ENCODE peak calls at places on chromosomes 11 and 22, in four cellular contexts. B is H9, F is mesenchymal stem cell, L is neuronal stem cell. Y is an unnamed sample.

GRCh38 chr11:118176400-118177134 is at the start of gene SCN2B:
- DNase-seq in B (no peak), F (no peak), L (no peak), Y (peak)

GRCh38 chr11:34050967-34051348 is 573 bp upstream of the CAPRIN1 start:
- DNase-seq in B (no peak), F (peak), L (no peak), Y (peak)

GRCh38 chr22:20009018-20009482 is 7.6 kb downstream of the ARVCF start:
- DNase-seq in B (no peak), F (no peak), L (no peak), Y (no peak)

GRCh38 chr22:36606659-36607058 is 77.7 kb upstream of the EIF3D start:
- DNase-seq in B (no peak), F (no peak), L (no peak), Y (no peak)

GRCh38 chr11:93895106-93895862 is 44.9 kb upstream of the VSTM5 start:
- DNase-seq in B (no peak), F (peak), L (peak), Y (peak)

GRCh38 chr11:60887531-60887930 is 18.9 kb downstream of the PRPF19 start:
- DNase-seq in B (peak), F (peak), L (peak), Y (peak)

GRCh38 chr22:44248926-44249325 is 63.8 kb downstream of the SHISAL1 start:
- DNase-seq in B (no peak), F (no peak), L (no peak), Y (no peak)

GRCh38 chr22:45059296-45059695 is 49.5 kb upstream of the PHF21B start:
- DNase-seq in B (no peak), F (no peak), L (no peak), Y (no peak)

GRCh38 chr22:31295831-31296230 is 3.5 kb upstream of the PIK3IP1 start:
- DNase-seq in B (no peak), F (peak), L (no peak), Y (peak)

GRCh38 chr11:1758611-1759150 is 5.0 kb downstream of the CTSD start:
- DNase-seq in B (no peak), F (no peak), L (no peak), Y (no peak)

GRCh38 chr11:469684-470667 is 19.9 kb downstream of the PTDSS2 start:
- DNase-seq in B (no peak), F (peak), L (no peak), Y (peak)

GRCh38 chr22:31123292-31123602 is 481 bp downstream of the INPP5J start:
- DNase-seq in B (no peak), F (no peak), L (no peak), Y (no peak)

GRCh38 chr11:86497310-86497709 is 122.6 kb downstream of the CCDC81 start:
- DNase-seq in B (no peak), F (no peak), L (no peak), Y (peak)

GRCh38 chr11:12182650-12183511 is 72.5 kb downstream of the MICAL2 start:
- DNase-seq in B (no peak), F (peak), L (no peak), Y (peak)

GRCh38 chr11:12185914-12186313 is 75.5 kb downstream of the MICAL2 start:
- DNase-seq in B (no peak), F (peak), L (peak), Y (peak)

GRCh38 chr11:12184696-12185095 is 74.3 kb downstream of the MICAL2 start:
- DNase-seq in B (no peak), F (peak), L (no peak), Y (peak)

GRCh38 chr11:12185106-12185690 is 74.8 kb downstream of the MICAL2 start:
- DNase-seq in B (no peak), F (no peak), L (no peak), Y (no peak)

GRCh38 chr11:12183827-12184620 is 73.6 kb downstream of the MICAL2 start:
- DNase-seq in B (no peak), F (no peak), L (no peak), Y (no peak)
- H3K4ac ChIP-seq in B (no peak), F (peak), L (no peak), Y (peak)

GRCh38 chr11:76380161-76380976 is 563 bp downstream of the THAP12 start:
- DNase-seq in B (peak), F (peak), L (peak), Y (peak)
- H3K4ac ChIP-seq in B (no peak), F (peak), L (no peak), Y (peak)

GRCh38 chr11:10405858-10406592 is 49.0 kb upstream of the AMPD3 start:
- DNase-seq in B (peak), F (peak), L (peak), Y (peak)
- H3K4ac ChIP-seq in B (no peak), F (no peak), L (no peak), Y (peak)

DNA sequence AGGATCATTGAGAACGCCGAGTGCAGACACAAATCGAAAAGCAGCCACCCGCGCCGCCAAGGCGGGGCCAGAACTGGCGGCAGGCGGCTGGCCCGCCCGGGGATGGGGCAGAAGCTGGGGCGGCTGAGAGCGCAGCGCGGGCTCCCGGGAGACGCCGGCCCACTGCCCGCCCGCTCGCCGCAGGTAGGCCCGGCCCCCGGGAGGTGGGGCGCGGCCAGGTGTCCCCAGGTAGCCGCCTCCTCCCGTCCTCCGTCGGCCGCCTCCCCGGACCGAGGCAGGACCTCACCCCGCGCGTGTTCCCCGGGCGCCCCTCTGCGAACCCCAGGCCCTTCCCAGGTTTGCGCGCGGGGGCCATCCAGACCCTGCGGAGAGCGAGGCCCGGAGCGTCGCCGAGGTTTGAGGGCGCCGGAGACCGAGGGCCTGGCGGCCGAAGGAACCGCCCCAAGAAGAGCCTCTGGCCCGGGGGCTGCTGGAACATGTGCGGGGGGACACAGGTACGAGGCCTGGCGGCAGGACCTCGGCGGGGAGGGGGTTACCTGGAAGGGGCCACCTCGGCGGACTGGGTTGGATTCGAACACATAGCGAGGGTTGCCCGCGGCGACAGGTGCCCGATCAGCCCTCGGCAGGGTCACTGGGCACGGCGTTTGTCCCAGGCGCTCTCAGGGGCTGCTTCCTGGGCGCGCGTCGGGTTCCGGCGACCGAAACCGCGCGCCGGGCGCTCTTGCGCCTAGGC is at the start of gene PRRG4:
- DNase-seq in B (peak), F (no peak), L (peak), Y (peak)
- H3K4ac ChIP-seq in B (no peak), F (no peak), L (no peak), Y (no peak)

GRCh38 chr11:134789104-134789503 is 377.1 kb upstream of the B3GAT1 start:
- DNase-seq in B (no peak), F (no peak), L (no peak), Y (no peak)
- H3K4ac ChIP-seq in B (no peak), F (no peak), L (no peak), Y (no peak)

DNA sequence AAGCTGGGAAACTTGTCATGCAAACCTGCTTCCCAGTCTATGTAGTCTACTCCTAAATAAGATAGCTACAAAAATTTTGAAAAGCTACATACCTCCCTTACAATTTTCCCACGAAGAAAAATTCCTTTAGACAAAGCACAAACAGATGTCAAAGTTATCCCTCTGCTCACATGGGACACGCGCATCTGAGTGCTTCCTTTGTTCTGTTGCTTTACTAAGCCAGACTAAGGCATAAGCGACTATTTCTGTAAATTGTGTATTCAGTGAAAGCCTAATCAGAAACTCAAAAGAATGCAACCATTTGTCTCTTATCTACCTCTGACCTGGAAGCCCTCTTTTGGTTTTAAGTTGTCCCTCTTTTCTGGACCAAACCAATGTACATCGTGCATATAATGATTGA is 583.7 kb upstream of the B3GAT1 start:
- DNase-seq in B (no peak), F (no peak), L (no peak), Y (no peak)
- H3K4ac ChIP-seq in B (no peak), F (no peak), L (no peak), Y (no peak)

DNA sequence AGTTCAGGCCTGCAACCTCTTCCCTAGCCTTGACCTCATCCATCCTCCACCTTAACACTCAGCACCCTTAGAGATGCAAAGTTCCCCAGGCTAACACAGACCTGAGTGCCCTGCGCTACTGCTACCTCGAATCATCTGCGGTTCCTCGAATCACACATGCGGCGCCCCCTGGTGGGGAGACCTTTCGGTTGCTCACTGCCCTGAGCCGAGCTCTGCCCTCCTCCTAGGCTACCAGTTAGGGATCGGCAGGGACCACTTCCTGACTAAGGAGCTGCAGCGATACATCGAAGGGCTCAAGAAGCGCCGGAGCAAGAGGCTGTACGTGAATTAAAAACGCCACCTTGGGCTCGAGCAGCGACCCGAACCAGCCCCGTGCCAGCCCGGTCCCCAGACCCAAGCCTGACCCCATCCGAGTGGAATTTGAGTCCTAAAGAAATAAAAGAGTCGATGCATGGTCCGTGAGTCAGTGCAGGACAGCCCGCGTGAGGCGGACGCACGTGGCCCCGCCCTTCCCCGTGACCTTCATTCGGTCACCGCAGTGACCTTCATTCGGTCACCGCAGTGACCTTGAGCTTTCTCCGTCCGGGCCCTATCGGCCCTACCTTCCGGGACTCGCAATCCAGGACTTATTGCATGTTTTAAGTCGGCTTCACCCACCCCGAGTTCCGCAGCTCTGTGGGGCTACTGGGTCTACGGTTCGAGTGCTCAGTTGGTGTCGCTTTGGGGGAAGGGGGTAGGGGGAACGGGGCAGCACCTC is 830 bp upstream of the ESRRA start:
- DNase-seq in B (peak), F (peak), L (peak), Y (peak)
- H3K4ac ChIP-seq in B (peak), F (no peak), L (no peak), Y (peak)

Y was measured in IMR-90.